ENCODE peak calls at places on chromosomes 13 and 19, in six cellular contexts. E, H, Q, Y, S and R are unnamed samples.

GRCh38 chr19:45206328-45206727 is 27.7 kb downstream of the BLOC1S3 start:
- DNase-seq in E (no peak), H (no peak), Q (no peak), Y (no peak), S (no peak), R (no peak)

GRCh38 chr13:46964789-46965527 is 68.1 kb upstream of the HTR2A start:
- DNase-seq in E (no peak), H (no peak), Q (no peak), Y (no peak), S (no peak), R (no peak)

GRCh38 chr13:68272652-68273051 is 1042.5 kb upstream of the PCDH9 start:
- DNase-seq in E (no peak), H (no peak), Q (no peak), Y (no peak), S (no peak), R (no peak)

GRCh38 chr13:45206340-45206739 is 5.5 kb upstream of the KCTD4 start:
- DNase-seq in E (no peak), H (no peak), Q (no peak), Y (no peak), S (peak; percentile 21), R (no peak)

GRCh38 chr13:102812616-102813287 is 13.8 kb downstream of the BIVM start:
- DNase-seq in E (no peak), H (no peak), Q (peak; percentile 5), Y (no peak), S (no peak), R (no peak)

GRCh38 chr19:13090511-13091231 is 12.0 kb downstream of the LYL1 start:
- DNase-seq in E (no peak), H (no peak), Q (no peak), Y (no peak), S (no peak), R (no peak)

GRCh38 chr13:113836917-113837553 is 26.8 kb downstream of the GAS6 start:
- DNase-seq in E (no peak), H (no peak), Q (no peak), Y (no peak), S (no peak), R (no peak)

GRCh38 chr19:47427241-47428176 is 8.2 kb upstream of the MEIS3 start:
- DNase-seq in E (peak; percentile 78), H (peak; percentile 78), Q (peak; percentile 82), Y (peak; percentile 33), S (no peak), R (peak; percentile 82)

GRCh38 chr13:76759877-76760276 is 126.3 kb downstream of the KCTD12 start:
- DNase-seq in E (no peak), H (no peak), Q (no peak), Y (no peak), S (no peak), R (no peak)

GRCh38 chr19:46716672-46717033 is 261 bp downstream of the PRKD2 start:
- DNase-seq in E (no peak), H (no peak), Q (peak; percentile 38), Y (no peak), S (no peak), R (no peak)

GRCh38 chr13:40130871-40131636 is 475.6 kb downstream of the COG6 start:
- DNase-seq in E (no peak), H (no peak), Q (peak; percentile 3), Y (peak; percentile 36), S (no peak), R (no peak)

GRCh38 chr19:18840288-18841260 is 8.8 kb downstream of the UPF1 start:
- DNase-seq in E (peak; percentile 17), H (no peak), Q (no peak), Y (peak; percentile 53), S (no peak), R (peak; percentile 13)
- TF ChIP-seq TAF1 in E (no peak), H (no peak), Q (no peak), Y (no peak), S (no peak), R (no peak)

DNA sequence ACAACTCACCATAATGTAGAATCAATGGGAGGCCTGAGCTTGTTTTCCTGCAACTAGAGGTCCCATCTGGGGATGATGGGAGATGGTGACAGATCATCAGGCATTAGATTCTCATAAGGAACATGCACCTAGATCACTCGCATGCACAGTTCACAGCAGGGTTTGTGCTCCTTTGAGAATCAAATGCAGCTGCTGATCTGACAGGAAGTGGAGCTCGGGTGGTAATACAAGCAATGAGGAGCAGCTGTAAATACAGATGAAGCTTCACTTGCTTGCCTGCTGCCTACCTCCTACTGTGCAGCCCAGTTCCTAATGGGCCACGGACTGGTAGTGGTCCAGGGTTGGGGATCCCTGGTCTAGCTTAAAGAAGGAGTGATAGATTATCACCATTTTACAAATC is 33.0 kb downstream of the KPNA3 start:
- DNase-seq in E (no peak), H (no peak), Q (no peak), Y (no peak), S (no peak), R (no peak)
- TF ChIP-seq POLR2A in E (no peak), H (no peak), Q (no peak), Y (no peak), S (no peak), R (no peak)

DNA sequence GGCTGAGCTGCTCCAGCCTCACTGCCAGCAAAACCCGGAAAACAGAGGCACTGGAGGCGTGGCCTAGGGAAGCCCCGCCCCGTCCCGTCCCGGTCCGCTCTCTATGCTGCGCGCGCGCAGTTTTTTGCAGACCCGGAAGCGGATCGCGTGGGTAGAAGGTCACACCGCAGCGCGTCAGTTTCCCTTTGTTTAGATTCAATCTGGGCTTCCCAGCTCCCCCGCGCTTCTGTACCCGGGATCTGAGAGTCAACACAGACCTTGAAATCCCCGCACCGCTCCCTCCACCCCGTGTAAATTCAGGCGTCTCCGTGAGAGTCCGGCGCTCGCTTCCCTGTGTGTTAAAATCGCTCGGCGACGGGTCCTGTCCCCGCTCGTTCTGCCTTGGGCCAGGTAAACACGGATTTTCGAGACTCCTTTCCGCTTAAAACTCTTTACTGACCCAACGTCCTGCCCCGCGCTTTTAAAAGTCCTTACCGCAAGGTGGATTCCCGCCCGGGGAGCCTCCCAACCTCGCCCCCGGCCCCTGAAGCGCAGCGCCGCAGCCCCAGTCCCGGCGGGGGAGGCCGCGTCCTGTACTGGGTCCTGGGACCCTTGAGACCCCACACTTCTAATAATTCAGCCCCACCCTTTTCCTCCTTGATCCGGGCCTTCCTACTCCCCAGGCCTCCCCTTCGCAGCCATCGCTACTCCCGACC is at the start of gene ZNF610:
- DNase-seq in E (peak; percentile 50), H (peak; percentile 68), Q (no peak), Y (peak; percentile 59), S (peak; percentile 34), R (peak; percentile 71)
- TF ChIP-seq POLR2AphosphoS5 in E (peak; percentile 65), H (peak; percentile 85), Q (no peak), Y (no peak), S (peak; percentile 73), R (peak; percentile 79)

GRCh38 chr13:42575938-42576337 is 2.0 kb downstream of the TNFSF11 start:
- DNase-seq in E (no peak), H (no peak), Q (no peak), Y (no peak), S (no peak), R (no peak)

GRCh38 chr13:42574011-42574410 is at the start of gene TNFSF11:
- DNase-seq in E (peak; percentile 40), H (no peak), Q (no peak), Y (no peak), S (no peak), R (peak; percentile 36)

GRCh38 chr13:42571895-42572294 is 2.1 kb upstream of the TNFSF11 start:
- DNase-seq in E (no peak), H (no peak), Q (no peak), Y (no peak), S (no peak), R (no peak)

GRCh38 chr13:42577538-42577937 is 3.6 kb downstream of the TNFSF11 start:
- DNase-seq in E (no peak), H (no peak), Q (no peak), Y (no peak), S (no peak), R (no peak)

DNA sequence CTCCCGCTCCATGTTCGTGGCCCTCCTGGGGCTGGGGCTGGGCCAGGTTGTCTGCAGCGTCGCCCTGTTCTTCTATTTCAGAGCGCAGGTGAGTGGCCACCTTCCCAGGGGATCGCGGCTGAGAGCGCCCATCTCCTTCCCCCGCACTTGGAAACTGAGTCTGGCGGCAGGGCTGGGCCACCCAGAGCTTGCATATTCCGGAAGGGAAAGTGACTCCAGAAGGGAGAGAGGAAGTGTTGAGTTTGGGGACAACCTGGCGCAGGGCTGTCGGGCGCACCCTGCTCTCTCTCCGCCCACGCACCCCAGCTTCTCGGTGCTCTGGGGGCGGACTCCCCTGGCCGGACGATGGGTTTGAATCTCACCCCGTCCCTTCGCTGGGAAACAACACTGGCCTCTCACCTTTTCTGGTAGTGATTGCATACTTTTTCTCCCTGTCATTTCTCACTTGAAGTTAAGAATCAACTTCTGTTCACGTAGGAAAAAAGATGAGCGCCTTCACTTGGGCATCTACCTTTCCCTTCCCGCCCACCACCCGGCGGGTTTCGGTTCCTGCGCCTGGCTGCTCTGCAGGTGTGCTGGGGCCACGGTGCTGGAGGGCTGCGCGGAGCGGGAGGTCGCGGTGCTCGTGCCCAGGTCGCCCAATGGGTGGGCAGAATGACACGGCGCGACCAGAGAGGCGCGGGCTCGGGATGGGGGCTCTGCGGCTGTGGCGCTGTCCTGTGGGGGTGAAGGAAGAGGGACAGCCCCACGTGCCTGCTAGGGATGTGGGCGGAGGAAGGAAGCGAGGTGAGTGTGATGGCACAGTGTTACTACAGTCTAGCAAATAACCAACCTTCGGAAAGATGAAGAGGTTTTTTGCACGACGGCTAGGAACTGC is 721 bp downstream of the TNFSF11 start:
- DNase-seq in E (peak; percentile 61), H (no peak), Q (no peak), Y (no peak), S (no peak), R (peak; percentile 63)
- TF ChIP-seq TAF1 in E (peak; percentile 16), H (no peak), Q (no peak), Y (no peak), S (no peak), R (no peak)

DNA sequence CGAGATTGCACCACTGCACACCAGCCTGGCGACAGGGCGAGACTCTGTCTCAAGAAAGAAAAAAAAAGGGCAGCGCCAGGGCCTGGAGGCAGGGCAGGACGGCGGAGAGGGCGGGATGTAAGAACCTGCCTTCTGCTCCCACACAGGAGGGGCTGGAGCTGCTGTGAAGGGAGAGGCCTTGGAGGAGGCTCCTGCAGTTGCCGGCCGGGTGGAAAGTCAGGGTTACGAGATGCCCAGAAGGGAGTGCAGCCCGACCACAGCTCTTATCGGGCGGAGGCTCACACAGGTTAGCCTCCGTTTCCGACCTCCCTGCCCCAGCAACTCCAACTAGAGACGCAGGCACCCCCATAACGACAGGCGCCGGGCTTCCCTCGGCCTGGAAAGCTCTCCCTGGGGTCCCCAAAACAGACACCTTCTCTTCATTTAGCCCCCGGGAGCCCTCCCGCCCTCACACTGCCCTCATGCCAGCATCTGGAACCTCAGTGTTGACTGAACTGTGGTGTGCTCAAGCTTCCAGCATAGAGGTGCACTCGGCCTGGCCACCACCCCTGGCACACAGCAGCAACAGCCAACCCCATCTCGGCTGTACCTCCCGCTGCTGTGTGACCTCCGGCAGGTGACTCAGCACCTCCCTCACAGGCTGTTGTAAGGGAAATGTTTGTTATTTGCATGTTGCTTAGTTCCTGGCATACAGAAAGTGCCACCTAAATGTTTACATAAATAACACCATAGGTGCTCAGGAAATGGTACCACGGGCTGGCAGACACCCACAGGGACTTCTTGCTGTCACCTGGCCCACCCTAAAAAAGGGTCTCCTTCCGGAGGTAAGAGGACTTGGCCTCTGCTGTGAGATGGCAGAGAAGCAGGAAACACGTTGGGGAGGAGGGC is 1.3 kb downstream of the PLPP2 start:
- DNase-seq in E (no peak), H (peak; percentile 71), Q (peak; percentile 56), Y (peak; percentile 42), S (no peak), R (peak; percentile 37)
- TF ChIP-seq POLR2A in E (no peak), H (no peak), Q (no peak), Y (no peak), S (no peak), R (no peak)